ENCODE peak calls at places on chromosomes 1 and 21, in four cellular contexts. E, Y, W and C are unnamed samples.

GRCh38 chr1:85224734-85225623 is 24.2 kb upstream of the SYDE2 start:
- DNase-seq in E (peak; percentile 61), Y (peak; percentile 27), W (no peak), C (peak; percentile 70)

GRCh38 chr1:110059133-110059863 is 11.2 kb downstream of the ALX3 start:
- DNase-seq in E (no peak), Y (no peak), W (peak; percentile 18), C (no peak)

GRCh38 chr1:147272042-147272441 is 29.6 kb downstream of the CHD1L start:
- DNase-seq in E (no peak), Y (no peak), W (no peak), C (no peak)

GRCh38 chr1:155776414-155776813 is 80.6 kb downstream of the GON4L start:
- DNase-seq in E (no peak), Y (no peak), W (no peak), C (no peak)

GRCh38 chr1:181396171-181396670 is 87.1 kb upstream of the CACNA1E start:
- DNase-seq in E (no peak), Y (no peak), W (no peak), C (no peak)

GRCh38 chr1:116915182-116915611 is 5.5 kb downstream of the PTGFRN start:
- DNase-seq in E (no peak), Y (no peak), W (no peak), C (no peak)

GRCh38 chr1:205374205-205375078 is 17.7 kb upstream of the KLHDC8A start:
- DNase-seq in E (no peak), Y (no peak), W (no peak), C (no peak)

GRCh38 chr1:54584575-54584974 is 36.5 kb downstream of the ACOT11 start:
- DNase-seq in E (no peak), Y (no peak), W (peak; percentile 50), C (no peak)

GRCh38 chr21:37461494-37461893 is 94.9 kb downstream of the DYRK1A start:
- DNase-seq in E (no peak), Y (no peak), W (no peak), C (no peak)

GRCh38 chr1:75345538-75346292 is 211.5 kb downstream of the LHX8 start:
- DNase-seq in E (no peak), Y (no peak), W (no peak), C (no peak)

GRCh38 chr1:52238474-52238873 is 96.6 kb downstream of the ZFYVE9 start:
- DNase-seq in E (no peak), Y (no peak), W (no peak), C (no peak)

GRCh38 chr1:910881-911721 is 12.6 kb upstream of the SAMD11 start:
- DNase-seq in E (no peak), Y (no peak), W (peak; percentile 61), C (peak; percentile 55)

GRCh38 chr1:46166521-46167462 is 8.1 kb upstream of the TSPAN1 start:
- DNase-seq in E (peak; percentile 78), Y (peak; percentile 74), W (peak; percentile 90), C (peak; percentile 76)

GRCh38 chr1:205512059-205513045 is 7.9 kb downstream of the CDK18 start:
- DNase-seq in E (no peak), Y (peak; percentile 65), W (peak; percentile 84), C (no peak)

GRCh38 chr21:17602874-17603273 is 9.8 kb downstream of the BTG3 start:
- DNase-seq in E (no peak), Y (no peak), W (no peak), C (no peak)

GRCh38 chr1:162856260-162856659 is 4.7 kb downstream of the CCDC190 start:
- DNase-seq in E (no peak), Y (no peak), W (no peak), C (no peak)

GRCh38 chr1:168637350-168637991 is 61.1 kb downstream of the XCL1 start:
- DNase-seq in E (no peak), Y (no peak), W (no peak), C (no peak)

GRCh38 chr21:26659181-26659580 is 86.1 kb upstream of the CYYR1 start:
- DNase-seq in E (no peak), Y (no peak), W (no peak), C (no peak)

GRCh38 chr1:27960762-27961645 is 1.2 kb downstream of the XKR8 start:
- DNase-seq in E (no peak), Y (no peak), W (no peak), C (no peak)

GRCh38 chr21:32312321-32312720 is 13.7 kb downstream of the MRAP start:
- DNase-seq in E (no peak), Y (peak; percentile 61), W (no peak), C (no peak)

GRCh38 chr21:28974531-28975227 is 18.0 kb downstream of the LTN1 start:
- DNase-seq in E (no peak), Y (no peak), W (no peak), C (no peak)

GRCh38 chr1:235295902-235296350 is 32.1 kb downstream of the ARID4B start:
- DNase-seq in E (no peak), Y (no peak), W (no peak), C (no peak)

DNA sequence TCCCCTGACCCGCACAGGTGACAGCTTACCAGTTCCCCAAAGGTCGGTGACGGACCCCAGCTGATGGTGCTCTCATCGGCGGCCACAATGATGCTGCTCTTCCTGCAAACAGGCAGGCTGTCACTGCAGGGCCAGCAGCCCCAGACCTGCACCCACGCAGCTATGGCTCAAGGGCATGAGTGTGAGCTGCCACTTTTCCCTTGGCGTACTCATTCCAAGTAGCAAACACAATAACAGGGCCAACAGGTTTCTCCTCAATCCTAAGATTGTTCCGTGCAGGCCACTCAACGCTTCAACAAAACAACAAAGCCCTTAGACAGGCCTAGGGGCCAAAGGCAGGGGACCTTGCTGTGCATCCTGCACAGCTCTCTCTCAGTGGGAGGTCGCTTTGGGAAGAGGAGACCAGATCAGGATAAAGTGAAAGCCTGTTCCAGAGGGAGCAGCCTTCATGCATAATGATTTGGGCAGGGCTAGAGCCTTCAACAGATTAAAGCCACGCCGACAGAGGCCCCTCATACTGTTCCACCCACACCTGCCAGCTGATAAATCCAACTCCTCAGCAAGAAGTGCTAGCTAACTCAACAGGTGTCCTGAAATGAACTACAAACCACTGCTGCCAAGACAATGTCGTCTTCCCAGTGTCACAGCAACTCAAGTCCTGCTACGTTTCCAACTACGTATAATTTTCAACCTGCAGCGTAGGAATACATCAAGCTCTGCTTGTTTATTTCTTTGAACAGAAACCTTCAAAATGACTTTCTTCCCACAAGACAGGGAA is 27.2 kb downstream of the RCC2 start:
- DNase-seq in E (peak; percentile 67), Y (no peak), W (peak; percentile 17), C (peak; percentile 72)
- H3K27ac ChIP-seq in E (peak overlapping the region; percentile 41), Y (no peak overlapping the region), W (no peak overlapping the region), C (peak overlapping the region; percentile 28)

DNA sequence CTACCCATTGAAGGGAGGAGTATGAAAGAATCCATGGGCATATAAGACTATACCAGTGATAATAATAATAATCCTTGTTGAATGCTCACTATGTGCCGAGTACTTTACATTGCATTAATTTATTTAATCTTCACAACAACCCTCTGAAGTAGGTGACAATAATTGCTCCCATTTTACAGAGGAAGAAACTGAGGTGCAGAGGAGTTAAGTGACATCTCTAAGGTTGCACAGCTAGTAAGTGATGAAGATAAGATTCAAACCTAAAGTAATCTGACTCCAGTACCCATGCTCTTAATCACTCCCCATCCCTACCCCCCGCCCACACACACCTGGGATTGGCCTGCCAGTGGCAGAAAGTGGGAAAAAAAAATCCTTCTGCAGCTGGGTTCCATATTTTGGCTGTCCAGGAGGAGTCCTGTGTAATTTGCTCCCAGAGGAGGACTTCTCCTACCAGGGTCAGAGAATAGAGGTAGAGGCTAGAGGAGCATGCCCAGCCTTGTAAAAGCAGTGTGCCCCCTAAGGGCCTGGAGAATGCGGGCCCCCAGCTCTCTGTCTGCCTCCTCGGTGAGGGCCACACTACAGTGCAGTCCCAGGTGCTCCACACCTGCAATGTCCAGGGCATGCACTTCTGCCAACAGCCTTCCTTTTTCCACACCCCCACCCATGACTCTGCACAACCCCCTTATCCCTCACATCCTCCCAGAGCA is 57.8 kb downstream of the TMEM53 start:
- DNase-seq in E (no peak), Y (no peak), W (no peak), C (no peak)
- H3K27ac ChIP-seq in E (no peak overlapping the region), Y (no peak overlapping the region), W (no peak overlapping the region), C (no peak overlapping the region)

GRCh38 chr1:33443067-33443704 is 12.3 kb upstream of the PHC2 start:
- DNase-seq in E (no peak), Y (no peak), W (no peak), C (no peak)
- H3K27ac ChIP-seq in E (no peak overlapping the region), Y (peak overlapping the region; percentile 28), W (peak overlapping the region; percentile 25), C (no peak overlapping the region)

DNA sequence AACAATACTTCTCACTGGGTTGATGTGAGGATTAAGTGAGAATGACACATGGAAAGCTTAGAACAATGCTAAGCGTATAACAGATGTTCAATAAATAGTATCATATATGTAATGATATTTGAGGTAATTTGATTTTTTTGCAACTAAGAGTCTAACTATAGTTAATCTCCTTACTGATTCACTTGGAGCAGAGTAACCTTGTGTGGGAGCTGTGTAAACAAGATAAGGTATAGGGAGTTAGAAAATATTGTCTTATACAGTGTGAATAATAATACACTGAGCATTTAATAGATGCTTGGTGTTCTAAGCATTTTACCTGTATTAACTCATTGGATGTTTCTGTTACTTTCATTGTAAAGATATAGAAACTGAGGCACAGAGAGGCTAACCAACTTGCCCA is 15.9 kb downstream of the RALGPS2 start:
- DNase-seq in E (no peak), Y (no peak), W (no peak), C (no peak)
- H3K27ac ChIP-seq in E (no peak overlapping the region), Y (no peak overlapping the region), W (no peak overlapping the region), C (no peak overlapping the region)

GRCh38 chr1:184504695-184505338 is 118.0 kb downstream of the C1orf21 start:
- DNase-seq in E (no peak), Y (no peak), W (no peak), C (no peak)
- H3K27ac ChIP-seq in E (no peak overlapping the region), Y (peak overlapping the region; percentile 42), W (no peak overlapping the region), C (no peak overlapping the region)

DNA sequence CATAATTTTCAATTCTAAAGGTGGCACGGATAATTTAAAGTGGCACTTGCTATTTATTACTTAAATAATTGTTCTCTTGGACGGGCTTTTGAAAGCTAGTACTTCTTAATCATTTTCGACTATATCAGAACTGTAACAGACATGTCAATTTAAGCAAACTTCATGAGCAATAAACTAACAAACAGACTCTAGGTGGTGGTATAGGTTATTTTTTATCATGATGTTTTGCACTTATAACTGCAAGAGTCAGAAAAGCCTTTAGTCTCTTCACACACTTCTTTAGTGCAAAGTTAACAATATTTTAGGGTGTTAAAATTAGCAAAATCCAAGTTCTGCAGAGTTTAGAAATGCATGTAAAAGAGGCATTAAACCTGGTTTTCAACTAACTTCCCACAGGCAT is 2.2 kb downstream of the NRIP1 start:
- DNase-seq in E (no peak), Y (no peak), W (no peak), C (no peak)
- H3K27ac ChIP-seq in E (peak overlapping the region; percentile 95), Y (peak overlapping the region; percentile 97), W (no peak overlapping the region), C (no peak overlapping the region)

DNA sequence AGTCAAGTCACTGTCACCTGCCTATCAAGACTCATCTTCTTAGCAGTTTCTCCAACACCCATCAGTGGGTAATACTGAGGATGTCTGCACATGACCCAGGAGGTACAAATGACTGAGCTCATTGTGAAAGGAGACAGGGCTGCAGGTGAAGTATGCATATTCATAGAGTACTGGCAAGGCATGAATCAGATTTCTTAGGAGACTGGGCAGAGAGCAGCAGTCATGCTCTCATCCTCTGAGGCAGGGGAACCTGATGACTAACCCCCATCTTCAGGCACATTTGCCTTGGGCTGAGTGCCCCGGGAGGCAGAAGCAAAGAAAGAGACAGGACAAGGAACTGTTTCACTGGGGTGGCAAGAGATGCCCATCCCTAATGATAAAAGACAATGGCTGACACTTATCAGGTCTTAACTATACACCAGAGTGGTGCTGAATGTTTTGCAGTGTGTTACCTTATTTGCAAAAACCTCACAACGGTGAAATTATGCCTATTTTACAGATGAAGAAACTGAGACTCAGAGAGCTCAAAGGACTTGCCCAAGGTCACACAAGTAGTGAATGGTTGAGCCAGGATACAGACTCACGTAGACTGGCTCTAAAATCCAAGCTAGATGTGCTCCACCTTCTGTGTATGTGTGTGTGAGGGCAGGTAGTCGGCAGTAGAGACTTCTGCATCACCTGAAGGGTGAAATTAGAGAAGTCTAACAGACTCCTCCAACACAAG is 9.2 kb upstream of the GRHL3 start:
- DNase-seq in E (no peak), Y (no peak), W (no peak), C (no peak)
- H3K27ac ChIP-seq in E (no peak overlapping the region), Y (no peak overlapping the region), W (no peak overlapping the region), C (no peak overlapping the region)